ENCODE peak calls at places on chromosomes 2 and 18, in nine cellular contexts. B is T-helper 2 cell; Z is activated CD4-positive, alpha-beta T cell treated with anti-CD3 and anti-CD28 coated beads, Interleukin-2, amount 50 U/mL, for 4 hours; R is AG10803; V is activated CD8-positive, alpha-beta memory T cell treated with anti-CD3 and anti-CD28 coated beads, Interleukin-2, amount 10 ng/mL, durations not matched to agents 7 days and 5 days; D is neural crest cell; N is MCF 10A; K is prostate gland; Q is HCEC 1CT. W is an unnamed sample.

GRCh38 chr18:27400001-27400400 is 214.9 kb upstream of the CHST9 start:
- DNase-seq in B (no peak), R (no peak), V (no peak), Z (no peak), D (no peak), N (peak; percentile 14), K (no peak), Q (no peak), W (no peak)

GRCh38 chr2:178328037-178328436 is 122.9 kb downstream of the PRKRA start:
- DNase-seq in B (no peak), Z (no peak), N (no peak), D (no peak), Q (no peak), V (no peak), K (no peak), R (peak; percentile 40), W (peak; percentile 77)

GRCh38 chr2:9160732-9161131 is 45.9 kb upstream of the ASAP2 start:
- DNase-seq in K (no peak), Z (no peak), D (no peak), Q (no peak), V (no peak), N (no peak), B (no peak), R (no peak), W (no peak)

GRCh38 chr2:205188516-205189138 is 493.7 kb upstream of the NRP2 start:
- DNase-seq in Z (no peak), B (no peak), N (peak; percentile 82), D (no peak), K (no peak), V (no peak), Q (peak; percentile 55), R (peak; percentile 81), W (peak; percentile 59)

GRCh38 chr18:9691235-9691634 is 16.9 kb upstream of the RAB31 start:
- DNase-seq in R (no peak), V (no peak), D (no peak), K (no peak), N (no peak), B (no peak), Z (no peak), Q (no peak), W (no peak)

GRCh38 chr2:53549497-53549896 is 218.1 kb upstream of the CHAC2 start:
- DNase-seq in Q (no peak), Z (no peak), K (no peak), N (no peak), R (no peak), B (no peak), D (no peak), V (no peak), W (no peak)

GRCh38 chr2:142545036-142545435 is 332.4 kb upstream of the KYNU start:
- DNase-seq in N (no peak), K (no peak), B (no peak), Q (no peak), D (no peak), Z (no peak), V (no peak), R (no peak), W (no peak)

GRCh38 chr18:73758446-73758845 is 389.2 kb downstream of the FBXO15 start:
- DNase-seq in D (no peak), Q (no peak), R (no peak), B (no peak), N (peak; percentile 22), V (no peak), Z (no peak), K (no peak), W (no peak)

GRCh38 chr2:127463155-127463991 is 45.1 kb downstream of the PROC start:
- DNase-seq in B (no peak), R (no peak), K (no peak), Z (no peak), D (no peak), N (no peak), Q (no peak), V (no peak), W (peak; percentile 30)